ENCODE peak calls at places on chromosomes 6 and 20, in nine cellular contexts. One of them, this sample, is unnamed.

GRCh38 chr20:40868568-40869223 is 159.9 kb upstream of the TOP1 start:
- DNase-seq in aorta: peak; percentile 70
- DNase-seq in spleen: no peak
- DNase-seq in SK-N-SH: no peak
- DNase-seq in heart right ventricle: no peak
- DNase-seq in fibroblast of lung: peak; percentile 86
- DNase-seq in psoas muscle: no peak
- DNase-seq in trophoblast cell: no peak
- DNase-seq in sigmoid colon: no peak
- DNase-seq in this sample: no peak

GRCh38 chr20:38297916-38298674 is 5.9 kb upstream of the BPI start:
- DNase-seq in sigmoid colon: peak; percentile 4
- DNase-seq in aorta: no peak
- DNase-seq in psoas muscle: no peak
- DNase-seq in fibroblast of lung: no peak
- DNase-seq in heart right ventricle: no peak
- DNase-seq in trophoblast cell: no peak
- DNase-seq in spleen: no peak
- DNase-seq in SK-N-SH: no peak
- DNase-seq in this sample: no peak

GRCh38 chr6:3713266-3713665 is 38.2 kb downstream of the PXDC1 start:
- DNase-seq in psoas muscle: no peak
- DNase-seq in spleen: no peak
- DNase-seq in aorta: no peak
- DNase-seq in fibroblast of lung: no peak
- DNase-seq in heart right ventricle: no peak
- DNase-seq in SK-N-SH: no peak
- DNase-seq in trophoblast cell: no peak
- DNase-seq in sigmoid colon: no peak
- DNase-seq in this sample: no peak

GRCh38 chr20:54475334-54476287 is at the start of gene DOK5:
- DNase-seq in heart right ventricle: peak; percentile 52
- DNase-seq in psoas muscle: peak; percentile 72
- DNase-seq in sigmoid colon: peak; percentile 71
- DNase-seq in trophoblast cell: peak; percentile 21
- DNase-seq in spleen: no peak
- DNase-seq in aorta: peak; percentile 73
- DNase-seq in SK-N-SH: peak; percentile 24
- DNase-seq in fibroblast of lung: peak; percentile 72
- DNase-seq in this sample: no peak

GRCh38 chr20:20333866-20334265 is 34.0 kb upstream of the INSM1 start:
- DNase-seq in trophoblast cell: no peak
- DNase-seq in sigmoid colon: no peak
- DNase-seq in psoas muscle: no peak
- DNase-seq in SK-N-SH: no peak
- DNase-seq in spleen: no peak
- DNase-seq in heart right ventricle: no peak
- DNase-seq in aorta: peak; percentile 54
- DNase-seq in fibroblast of lung: no peak
- DNase-seq in this sample: no peak

GRCh38 chr6:169867751-169868191 is 116.3 kb downstream of the ERMARD start:
- DNase-seq in psoas muscle: no peak
- DNase-seq in aorta: no peak
- DNase-seq in spleen: peak; percentile 51
- DNase-seq in sigmoid colon: no peak
- DNase-seq in trophoblast cell: no peak
- DNase-seq in heart right ventricle: no peak
- DNase-seq in SK-N-SH: no peak
- DNase-seq in fibroblast of lung: no peak
- DNase-seq in this sample: no peak

GRCh38 chr6:30037182-30037788 is 23.8 kb upstream of the POLR1H start:
- DNase-seq in psoas muscle: no peak
- DNase-seq in sigmoid colon: no peak
- DNase-seq in heart right ventricle: no peak
- DNase-seq in SK-N-SH: peak; percentile 30
- DNase-seq in fibroblast of lung: peak; percentile 5
- DNase-seq in trophoblast cell: peak; percentile 28
- DNase-seq in aorta: no peak
- DNase-seq in spleen: no peak
- DNase-seq in this sample: no peak

GRCh38 chr20:61753196-61753942 is 312.3 kb downstream of the TAF4 start:
- DNase-seq in fibroblast of lung: peak; percentile 91
- DNase-seq in aorta: no peak
- DNase-seq in heart right ventricle: no peak
- DNase-seq in SK-N-SH: no peak
- DNase-seq in psoas muscle: peak; percentile 22
- DNase-seq in trophoblast cell: peak; percentile 28
- DNase-seq in sigmoid colon: peak; percentile 12
- DNase-seq in spleen: no peak
- DNase-seq in this sample: peak; percentile 65

GRCh38 chr6:105045546-105045945 is 88.6 kb downstream of the LIN28B start:
- DNase-seq in spleen: no peak
- DNase-seq in aorta: no peak
- DNase-seq in trophoblast cell: no peak
- DNase-seq in psoas muscle: no peak
- DNase-seq in SK-N-SH: no peak
- DNase-seq in fibroblast of lung: peak; percentile 82
- DNase-seq in heart right ventricle: no peak
- DNase-seq in sigmoid colon: no peak
- DNase-seq in this sample: no peak

GRCh38 chr6:157443066-157443800 is 62.2 kb downstream of the ZDHHC14 start:
- DNase-seq in psoas muscle: no peak
- DNase-seq in SK-N-SH: no peak
- DNase-seq in sigmoid colon: no peak
- DNase-seq in heart right ventricle: no peak
- DNase-seq in trophoblast cell: peak; percentile 35
- DNase-seq in fibroblast of lung: peak; percentile 94
- DNase-seq in aorta: no peak
- DNase-seq in spleen: no peak
- DNase-seq in this sample: no peak

GRCh38 chr6:157456524-157456829 is 75.5 kb downstream of the ZDHHC14 start:
- DNase-seq in heart right ventricle: no peak
- DNase-seq in aorta: no peak
- DNase-seq in spleen: no peak
- DNase-seq in psoas muscle: no peak
- DNase-seq in trophoblast cell: peak; percentile 92
- DNase-seq in SK-N-SH: no peak
- DNase-seq in fibroblast of lung: no peak
- DNase-seq in sigmoid colon: no peak
- DNase-seq in this sample: no peak

GRCh38 chr6:150695652-150696051 is 96.0 kb downstream of the PLEKHG1 start:
- DNase-seq in trophoblast cell: no peak
- DNase-seq in fibroblast of lung: peak; percentile 23
- DNase-seq in aorta: no peak
- DNase-seq in sigmoid colon: no peak
- DNase-seq in spleen: no peak
- DNase-seq in psoas muscle: no peak
- DNase-seq in SK-N-SH: no peak
- DNase-seq in heart right ventricle: no peak
- DNase-seq in this sample: no peak

GRCh38 chr6:100300221-100300736 is 164.4 kb downstream of the SIM1 start:
- DNase-seq in heart right ventricle: no peak
- DNase-seq in sigmoid colon: no peak
- DNase-seq in spleen: no peak
- DNase-seq in aorta: no peak
- DNase-seq in SK-N-SH: no peak
- DNase-seq in trophoblast cell: peak; percentile 86
- DNase-seq in psoas muscle: no peak
- DNase-seq in fibroblast of lung: peak; percentile 99
- DNase-seq in this sample: peak; percentile 75

GRCh38 chr6:100301731-100302130 is 163.0 kb downstream of the SIM1 start:
- DNase-seq in trophoblast cell: no peak
- DNase-seq in heart right ventricle: no peak
- DNase-seq in psoas muscle: no peak
- DNase-seq in spleen: no peak
- DNase-seq in sigmoid colon: no peak
- DNase-seq in fibroblast of lung: no peak
- DNase-seq in SK-N-SH: no peak
- DNase-seq in aorta: no peak
- DNase-seq in this sample: no peak

GRCh38 chr6:100296810-100297544 is 167.7 kb downstream of the SIM1 start:
- DNase-seq in psoas muscle: no peak
- DNase-seq in aorta: no peak
- DNase-seq in fibroblast of lung: peak; percentile 91
- DNase-seq in spleen: no peak
- DNase-seq in heart right ventricle: no peak
- DNase-seq in trophoblast cell: no peak
- DNase-seq in SK-N-SH: no peak
- DNase-seq in sigmoid colon: no peak
- DNase-seq in this sample: no peak
- H3K27ac ChIP-seq in psoas muscle: no peak overlapping the region
- H3K27ac ChIP-seq in aorta: no peak overlapping the region
- H3K27ac ChIP-seq in fibroblast of lung: no peak overlapping the region
- H3K27ac ChIP-seq in spleen: no peak overlapping the region
- H3K27ac ChIP-seq in heart right ventricle: no peak overlapping the region
- H3K27ac ChIP-seq in trophoblast cell: no peak overlapping the region
- H3K27ac ChIP-seq in SK-N-SH: no peak overlapping the region
- H3K27ac ChIP-seq in sigmoid colon: no peak overlapping the region
- H3K27ac ChIP-seq in this sample: peak overlapping the region; percentile 97

GRCh38 chr20:50916257-50916656 is 15.0 kb downstream of the ADNP start:
- DNase-seq in psoas muscle: no peak
- DNase-seq in SK-N-SH: no peak
- DNase-seq in fibroblast of lung: peak; percentile 51
- DNase-seq in spleen: no peak
- DNase-seq in heart right ventricle: no peak
- DNase-seq in aorta: no peak
- DNase-seq in sigmoid colon: no peak
- DNase-seq in trophoblast cell: peak; percentile 67
- DNase-seq in this sample: no peak
- H3K27ac ChIP-seq in psoas muscle: peak overlapping the region; percentile 13
- H3K27ac ChIP-seq in SK-N-SH: peak overlapping the region; percentile 71
- H3K27ac ChIP-seq in fibroblast of lung: peak overlapping the region; percentile 5
- H3K27ac ChIP-seq in spleen: no peak overlapping the region
- H3K27ac ChIP-seq in heart right ventricle: no peak overlapping the region
- H3K27ac ChIP-seq in aorta: no peak overlapping the region
- H3K27ac ChIP-seq in sigmoid colon: peak overlapping the region; percentile 10
- H3K27ac ChIP-seq in trophoblast cell: no peak overlapping the region
- H3K27ac ChIP-seq in this sample: peak overlapping the region; percentile 57

GRCh38 chr6:73704798-73705197 is 8.8 kb downstream of the CD109 start:
- DNase-seq in heart right ventricle: no peak
- DNase-seq in spleen: no peak
- DNase-seq in sigmoid colon: no peak
- DNase-seq in trophoblast cell: no peak
- DNase-seq in fibroblast of lung: no peak
- DNase-seq in SK-N-SH: no peak
- DNase-seq in psoas muscle: no peak
- DNase-seq in aorta: no peak
- DNase-seq in this sample: no peak

GRCh38 chr6:73702444-73702843 is 6.4 kb downstream of the CD109 start:
- DNase-seq in aorta: no peak
- DNase-seq in heart right ventricle: no peak
- DNase-seq in psoas muscle: no peak
- DNase-seq in SK-N-SH: no peak
- DNase-seq in spleen: no peak
- DNase-seq in trophoblast cell: no peak
- DNase-seq in fibroblast of lung: no peak
- DNase-seq in sigmoid colon: no peak
- DNase-seq in this sample: no peak

GRCh38 chr6:73703514-73703913 is 7.5 kb downstream of the CD109 start:
- DNase-seq in spleen: no peak
- DNase-seq in sigmoid colon: no peak
- DNase-seq in SK-N-SH: no peak
- DNase-seq in aorta: no peak
- DNase-seq in trophoblast cell: no peak
- DNase-seq in psoas muscle: no peak
- DNase-seq in fibroblast of lung: no peak
- DNase-seq in heart right ventricle: no peak
- DNase-seq in this sample: no peak

GRCh38 chr6:73706971-73707370 is 11.0 kb downstream of the CD109 start:
- DNase-seq in heart right ventricle: no peak
- DNase-seq in SK-N-SH: no peak
- DNase-seq in psoas muscle: no peak
- DNase-seq in sigmoid colon: no peak
- DNase-seq in fibroblast of lung: no peak
- DNase-seq in trophoblast cell: no peak
- DNase-seq in spleen: no peak
- DNase-seq in aorta: no peak
- DNase-seq in this sample: no peak

GRCh38 chr6:73704260-73704659 is 8.3 kb downstream of the CD109 start:
- DNase-seq in heart right ventricle: no peak
- DNase-seq in aorta: no peak
- DNase-seq in fibroblast of lung: peak; percentile 99
- DNase-seq in SK-N-SH: no peak
- DNase-seq in spleen: no peak
- DNase-seq in psoas muscle: no peak
- DNase-seq in trophoblast cell: peak; percentile 53
- DNase-seq in sigmoid colon: no peak
- DNase-seq in this sample: peak; percentile 96
- H3K27ac ChIP-seq in heart right ventricle: no peak overlapping the region
- H3K27ac ChIP-seq in aorta: no peak overlapping the region
- H3K27ac ChIP-seq in fibroblast of lung: peak overlapping the region; percentile 45
- H3K27ac ChIP-seq in SK-N-SH: peak overlapping the region; percentile 76
- H3K27ac ChIP-seq in spleen: no peak overlapping the region
- H3K27ac ChIP-seq in psoas muscle: no peak overlapping the region
- H3K27ac ChIP-seq in trophoblast cell: peak overlapping the region; percentile 62
- H3K27ac ChIP-seq in sigmoid colon: peak overlapping the region; percentile 68
- H3K27ac ChIP-seq in this sample: peak overlapping the region; percentile 99

DNA sequence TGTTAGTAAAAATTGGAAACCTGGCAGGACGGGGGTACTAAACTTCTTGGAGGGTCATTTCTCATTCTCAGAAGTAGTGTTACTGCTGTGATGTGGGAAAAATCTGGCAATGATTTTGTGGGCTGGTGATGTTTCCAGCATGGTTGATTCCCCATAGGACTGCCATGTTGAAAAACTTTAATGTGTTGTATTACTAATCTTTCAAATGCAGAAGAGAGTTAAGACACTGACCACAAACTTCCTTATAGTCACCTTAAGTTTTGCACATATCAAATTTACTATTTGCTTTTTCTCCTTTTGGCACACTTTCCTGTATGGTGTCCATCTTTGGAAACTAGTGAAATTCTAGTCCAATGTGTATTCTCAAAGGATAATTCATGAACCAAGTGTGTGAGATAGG is 236.2 kb upstream of the TAB2 start:
- DNase-seq in heart right ventricle: no peak
- DNase-seq in sigmoid colon: no peak
- DNase-seq in trophoblast cell: no peak
- DNase-seq in psoas muscle: no peak
- DNase-seq in spleen: no peak
- DNase-seq in aorta: no peak
- DNase-seq in fibroblast of lung: no peak
- DNase-seq in SK-N-SH: no peak
- DNase-seq in this sample: no peak
- H3K27ac ChIP-seq in heart right ventricle: no peak overlapping the region
- H3K27ac ChIP-seq in sigmoid colon: no peak overlapping the region
- H3K27ac ChIP-seq in trophoblast cell: no peak overlapping the region
- H3K27ac ChIP-seq in psoas muscle: no peak overlapping the region
- H3K27ac ChIP-seq in spleen: no peak overlapping the region
- H3K27ac ChIP-seq in aorta: no peak overlapping the region
- H3K27ac ChIP-seq in fibroblast of lung: no peak overlapping the region
- H3K27ac ChIP-seq in SK-N-SH: peak overlapping the region; percentile 87
- H3K27ac ChIP-seq in this sample: no peak overlapping the region